ENCODE peak calls at places on chromosomes 12 and 14, in eight cellular contexts. J is cardiac fibroblast, F is choroid plexus epithelial cell, P is GM12865, R is IMR-90, C is uterus, S is psoas muscle, I is HCT116. O is an unnamed sample.

GRCh38 chr12:52873832-52874572 is 25.2 kb upstream of the KRT78 start:
- DNase-seq in J (peak), F (peak), P (no peak), R (peak), C (peak), S (peak), I (peak), O (peak)

GRCh38 chr14:57051633-57052032 is 217.1 kb downstream of the EXOC5 start:
- DNase-seq in J (no peak), F (no peak), P (no peak), R (no peak), C (no peak), S (no peak), I (no peak), O (no peak)

GRCh38 chr12:76470028-76470939 is 89.3 kb downstream of the OSBPL8 start:
- DNase-seq in J (peak), F (peak), P (peak), R (peak), C (no peak), S (no peak), I (no peak), O (peak)

GRCh38 chr12:74481078-74481477 is 56.6 kb upstream of the ATXN7L3B start:
- DNase-seq in J (no peak), F (no peak), P (no peak), R (no peak), C (no peak), S (no peak), I (no peak), O (no peak)

GRCh38 chr12:21478756-21479455 is 22.5 kb downstream of the RECQL start:
- DNase-seq in J (peak), F (no peak), P (no peak), R (no peak), C (no peak), S (no peak), I (no peak), O (no peak)

GRCh38 chr12:114316076-114316475 is 89.9 kb downstream of the TBX5 start:
- DNase-seq in J (peak), F (no peak), P (no peak), R (peak), C (no peak), S (no peak), I (no peak), O (peak)

GRCh38 chr14:76261371-76261811 is 109.7 kb downstream of the GPATCH2L start:
- DNase-seq in J (peak), F (peak), P (peak), R (peak), C (no peak), S (no peak), I (no peak), O (no peak)

GRCh38 chr12:82144505-82144904 is 213.7 kb downstream of the CCDC59 start:
- DNase-seq in J (no peak), F (no peak), P (no peak), R (no peak), C (no peak), S (no peak), I (peak), O (peak)

GRCh38 chr12:117045998-117046374 is 53.2 kb downstream of the TESC start:
- DNase-seq in J (no peak), F (no peak), P (no peak), R (no peak), C (no peak), S (no peak), I (no peak), O (no peak)

GRCh38 chr12:69388371-69388770 is 28.8 kb downstream of the YEATS4 start:
- DNase-seq in J (peak), F (peak), P (peak), R (peak), C (no peak), S (no peak), I (peak), O (peak)

GRCh38 chr12:38887770-38888169 is 17.6 kb downstream of the CPNE8 start:
- DNase-seq in J (no peak), F (no peak), P (no peak), R (no peak), C (no peak), S (no peak), I (no peak), O (no peak)

GRCh38 chr14:39376671-39377403 is 55.4 kb downstream of the FBXO33 start:
- DNase-seq in J (peak), F (peak), P (no peak), R (peak), C (no peak), S (no peak), I (peak), O (no peak)

GRCh38 chr14:100838493-100839440 is 12.8 kb downstream of the MEG3 start:
- DNase-seq in J (no peak), F (no peak), P (no peak), R (peak), C (no peak), S (no peak), I (no peak), O (no peak)

GRCh38 chr12:42332301-42332894 is 6.4 kb downstream of the PPHLN1 start:
- DNase-seq in J (peak), F (peak), P (peak), R (peak), C (no peak), S (no peak), I (peak), O (peak)

GRCh38 chr12:24071842-24072241 is 122.4 kb upstream of the SOX5 start:
- DNase-seq in J (no peak), F (no peak), P (no peak), R (no peak), C (no peak), S (no peak), I (no peak), O (no peak)

GRCh38 chr12:130555628-130556485 is 160.2 kb downstream of the RIMBP2 start:
- DNase-seq in J (no peak), F (no peak), P (no peak), R (no peak), C (no peak), S (no peak), I (no peak), O (no peak)

GRCh38 chr14:29608861-29609260 is 318.8 kb downstream of the PRKD1 start:
- DNase-seq in J (no peak), F (no peak), P (no peak), R (no peak), C (no peak), S (no peak), I (no peak), O (no peak)

GRCh38 chr12:123111498-123112165 is 39.3 kb downstream of the PITPNM2 start:
- DNase-seq in J (no peak), F (peak), P (no peak), R (peak), C (no peak), S (no peak), I (no peak), O (no peak)

GRCh38 chr12:130583317-130583716 is 132.8 kb downstream of the RIMBP2 start:
- DNase-seq in J (no peak), F (no peak), P (no peak), R (no peak), C (no peak), S (no peak), I (no peak), O (no peak)

GRCh38 chr12:77060136-77060882 is 5.1 kb downstream of the E2F7 start:
- DNase-seq in J (no peak), F (no peak), P (peak), R (no peak), C (no peak), S (no peak), I (no peak), O (no peak)

GRCh38 chr14:32494566-32495434 is 165.7 kb downstream of the AKAP6 start:
- DNase-seq in J (no peak), F (peak), P (no peak), R (peak), C (no peak), S (peak), I (no peak), O (no peak)
- H3K4me3 ChIP-seq in J (no peak), F (no peak), P (no peak), R (peak), C (no peak), S (peak), I (no peak), O (no peak)

GRCh38 chr12:62986844-62987243 is 51.9 kb upstream of the PPM1H start:
- DNase-seq in J (no peak), F (no peak), P (no peak), R (no peak), C (no peak), S (no peak), I (no peak), O (no peak)

GRCh38 chr12:62977879-62978278 is 42.9 kb upstream of the PPM1H start:
- DNase-seq in J (no peak), F (no peak), P (no peak), R (no peak), C (no peak), S (no peak), I (no peak), O (no peak)

GRCh38 chr12:62978768-62979167 is 43.8 kb upstream of the PPM1H start:
- DNase-seq in J (no peak), F (no peak), P (no peak), R (no peak), C (no peak), S (no peak), I (no peak), O (no peak)

DNA sequence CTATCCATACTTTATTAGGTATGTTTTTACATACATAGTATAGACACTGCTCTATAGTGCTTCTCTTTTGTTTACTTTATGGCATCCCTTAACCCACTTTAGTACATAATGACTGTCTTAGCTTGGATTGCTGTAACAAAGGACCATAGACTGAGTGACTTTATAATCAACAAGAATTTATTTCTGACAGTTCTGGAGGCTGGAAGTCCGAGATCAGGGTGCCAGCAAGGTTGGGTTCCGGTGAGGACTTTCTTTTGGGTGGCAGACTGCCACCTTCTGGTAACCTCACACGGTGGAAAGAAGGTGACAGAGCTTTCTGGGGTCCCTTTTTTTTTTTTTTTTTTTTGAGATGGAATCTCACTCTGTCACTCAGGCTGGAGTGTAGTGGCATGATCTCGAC is 48.6 kb upstream of the PPM1H start:
- DNase-seq in J (peak), F (peak), P (peak), R (no peak), C (no peak), S (no peak), I (peak), O (no peak)
- TF ChIP-seq CTCF in J (peak), F (peak), P (peak), R (no peak), C (no peak), S (no peak), I (peak), O (no peak)

DNA sequence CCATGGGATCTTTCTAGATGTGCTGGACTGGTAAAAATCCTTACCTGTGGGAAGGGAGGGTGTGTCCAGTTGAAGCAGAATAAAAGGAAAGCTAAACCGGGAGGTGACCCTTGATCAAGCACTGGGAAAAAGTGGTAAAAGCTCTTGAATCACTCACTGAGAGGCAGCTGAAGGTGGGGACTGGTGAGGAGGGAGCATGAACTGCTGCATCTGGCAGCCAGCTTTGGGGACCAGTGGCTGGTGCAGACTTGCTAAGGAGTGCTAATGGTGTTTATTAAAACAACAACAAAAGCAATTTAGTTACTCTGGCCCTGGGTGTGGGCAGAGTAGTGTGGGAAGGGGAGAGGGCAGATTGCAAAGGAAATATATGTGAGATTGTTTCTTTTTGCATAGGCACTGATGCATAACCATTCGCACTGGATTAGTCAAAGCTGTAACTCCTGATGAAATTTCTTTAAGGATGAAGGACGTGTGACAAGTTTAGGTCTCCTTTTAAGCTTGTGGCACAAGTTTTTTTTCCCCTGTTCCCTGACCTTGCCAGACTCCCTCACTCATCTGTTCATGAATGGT is 8.1 kb downstream of the TXNRD1 start:
- DNase-seq in J (no peak), F (no peak), P (peak), R (no peak), C (no peak), S (no peak), I (no peak), O (no peak)
- H3K4me3 ChIP-seq in J (no peak), F (no peak), P (no peak), R (no peak), C (no peak), S (no peak), I (no peak), O (no peak)

GRCh38 chr14:68363401-68363800 is 429.5 kb downstream of the ZFP36L1 start:
- DNase-seq in J (no peak), F (peak), P (no peak), R (no peak), C (no peak), S (no peak), I (peak), O (no peak)
- TF ChIP-seq CTCF in J (no peak), F (peak), P (no peak), R (no peak), C (no peak), S (no peak), I (peak), O (no peak)

DNA sequence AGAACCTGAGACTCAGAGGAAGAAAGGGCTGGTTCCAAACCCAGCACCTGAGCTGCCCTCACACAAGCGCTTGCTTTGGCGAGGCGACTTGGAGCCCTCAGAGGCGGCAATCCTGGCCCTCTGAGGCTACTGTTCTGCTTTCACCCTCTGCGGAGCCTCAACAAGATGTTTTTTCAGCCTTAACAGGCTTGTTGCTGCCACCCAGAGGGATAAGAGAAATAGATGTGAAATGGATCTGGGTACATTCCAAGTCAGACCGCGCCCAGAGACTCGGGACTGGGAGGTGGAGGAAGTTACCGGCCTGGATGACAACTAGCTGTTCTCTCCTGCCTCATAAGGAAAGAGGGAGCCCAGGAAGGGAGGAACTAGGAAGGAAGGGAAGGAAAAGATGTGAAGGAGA is 89.6 kb downstream of the TTC7B start:
- DNase-seq in J (peak), F (peak), P (no peak), R (peak), C (peak), S (peak), I (peak), O (peak)
- H3K4me3 ChIP-seq in J (no peak), F (no peak), P (no peak), R (no peak), C (no peak), S (peak), I (no peak), O (no peak)